ENCODE peak calls at places on chromosomes 7 and 10, in ten cellular contexts. X, N, Z, B, L, R, P, I, Q and U are unnamed samples.

GRCh38 chr7:22664988-22665798 is 61.8 kb upstream of the IL6 start:
- DNase-seq in X (no peak), N (no peak), Z (no peak), B (no peak), L (no peak), R (no peak), P (no peak), I (no peak), Q (no peak), U (peak)

GRCh38 chr7:125661677-125662076 is 732.1 kb upstream of the POT1 start:
- DNase-seq in X (no peak), N (no peak), Z (no peak), B (no peak), L (no peak), R (no peak), P (peak), I (no peak), Q (no peak), U (no peak)

GRCh38 chr10:48470115-48470892 is 134.6 kb downstream of the ARHGAP22 start:
- DNase-seq in X (peak), N (no peak), Z (peak), B (no peak), L (no peak), R (no peak), P (no peak), I (no peak), Q (peak), U (peak)

GRCh38 chr10:119368991-119369869 is 161.9 kb downstream of the GRK5 start:
- DNase-seq in X (no peak), N (no peak), Z (no peak), B (no peak), L (no peak), R (no peak), P (no peak), I (no peak), Q (no peak), U (no peak)

GRCh38 chr10:110867807-110868465 is 3.8 kb upstream of the PDCD4 start:
- DNase-seq in X (no peak), N (no peak), Z (no peak), B (no peak), L (no peak), R (no peak), P (no peak), I (no peak), Q (no peak), U (no peak)

GRCh38 chr7:140506788-140507464 is 27.6 kb upstream of the MKRN1 start:
- DNase-seq in X (peak), N (no peak), Z (peak), B (peak), L (peak), R (no peak), P (peak), I (no peak), Q (peak), U (no peak)

GRCh38 chr7:1884583-1885350 is 214.7 kb downstream of the ELFN1 start:
- DNase-seq in X (no peak), N (no peak), Z (no peak), B (no peak), L (no peak), R (no peak), P (no peak), I (no peak), Q (no peak), U (no peak)

GRCh38 chr7:12888727-12889126 is 201.3 kb downstream of the ARL4A start:
- DNase-seq in X (no peak), N (no peak), Z (no peak), B (no peak), L (no peak), R (no peak), P (no peak), I (no peak), Q (peak), U (no peak)

GRCh38 chr7:130632111-130632510 is 36.4 kb downstream of the COPG2 start:
- DNase-seq in X (no peak), N (no peak), Z (no peak), B (no peak), L (no peak), R (no peak), P (no peak), I (no peak), Q (peak), U (no peak)

GRCh38 chr7:116610210-116610609 is 61.8 kb upstream of the MET start:
- DNase-seq in X (no peak), N (no peak), Z (no peak), B (no peak), L (no peak), R (no peak), P (no peak), I (no peak), Q (peak), U (no peak)

GRCh38 chr7:130365093-130365492 is 15.2 kb upstream of the CPA1 start:
- DNase-seq in X (no peak), N (no peak), Z (no peak), B (no peak), L (no peak), R (no peak), P (no peak), I (no peak), Q (no peak), U (no peak)

GRCh38 chr7:149869291-149869650 is 4.5 kb upstream of the ATP6V0E2 start:
- DNase-seq in X (no peak), N (no peak), Z (no peak), B (no peak), L (no peak), R (no peak), P (no peak), I (no peak), Q (no peak), U (no peak)

GRCh38 chr7:94510582-94511456 is 1.2 kb downstream of the CASD1 start:
- DNase-seq in X (no peak), N (peak), Z (peak), B (peak), L (peak), R (peak), P (peak), I (peak), Q (peak), U (peak)

GRCh38 chr10:124307531-124308350 is 111.0 kb downstream of the OAT start:
- DNase-seq in X (no peak), N (no peak), Z (peak), B (no peak), L (no peak), R (no peak), P (no peak), I (no peak), Q (no peak), U (no peak)

GRCh38 chr7:22444181-22444966 is 55.6 kb downstream of the STEAP1B start:
- DNase-seq in X (no peak), N (no peak), Z (no peak), B (no peak), L (no peak), R (no peak), P (peak), I (no peak), Q (no peak), U (peak)

GRCh38 chr7:11524476-11525398 is 307.3 kb downstream of the THSD7A start:
- DNase-seq in X (no peak), N (no peak), Z (no peak), B (no peak), L (no peak), R (no peak), P (no peak), I (no peak), Q (no peak), U (no peak)

GRCh38 chr10:70493660-70494234 is 15.2 kb downstream of the PALD1 start:
- DNase-seq in X (peak), N (no peak), Z (no peak), B (peak), L (no peak), R (no peak), P (no peak), I (no peak), Q (no peak), U (peak)

GRCh38 chr7:2517678-2518077 is 1.9 kb upstream of the LFNG start:
- DNase-seq in X (no peak), N (no peak), Z (no peak), B (no peak), L (no peak), R (no peak), P (no peak), I (no peak), Q (peak), U (no peak)

GRCh38 chr10:3972460-3973366 is 187.7 kb upstream of the KLF6 start:
- DNase-seq in X (no peak), N (peak), Z (no peak), B (no peak), L (no peak), R (peak), P (no peak), I (no peak), Q (no peak), U (no peak)

GRCh38 chr7:4066626-4067475 is 615.2 kb upstream of the FOXK1 start:
- DNase-seq in X (peak), N (no peak), Z (no peak), B (no peak), L (no peak), R (no peak), P (no peak), I (no peak), Q (no peak), U (no peak)

GRCh38 chr7:158277219-158278141 is 310.1 kb downstream of the PTPRN2 start:
- DNase-seq in X (no peak), N (no peak), Z (peak), B (peak), L (no peak), R (no peak), P (no peak), I (no peak), Q (no peak), U (no peak)

GRCh38 chr7:3028071-3028766 is 15.4 kb downstream of the CARD11 start:
- DNase-seq in X (no peak), N (peak), Z (peak), B (peak), L (no peak), R (no peak), P (no peak), I (no peak), Q (peak), U (peak)

GRCh38 chr7:73449422-73449821 is 15.8 kb downstream of the FZD9 start:
- DNase-seq in X (no peak), N (no peak), Z (no peak), B (no peak), L (no peak), R (no peak), P (no peak), I (no peak), Q (no peak), U (no peak)

GRCh38 chr10:21138769-21139324 is 241.7 kb upstream of the NEBL start:
- DNase-seq in X (no peak), N (no peak), Z (no peak), B (no peak), L (no peak), R (no peak), P (no peak), I (no peak), Q (no peak), U (no peak)

GRCh38 chr7:24637021-24637420 is 63.8 kb downstream of the PALS2 start:
- DNase-seq in X (no peak), N (no peak), Z (no peak), B (no peak), L (no peak), R (no peak), P (no peak), I (no peak), Q (no peak), U (no peak)

GRCh38 chr10:124150189-124150806 is 56.9 kb upstream of the CHST15 start:
- DNase-seq in X (no peak), N (no peak), Z (peak), B (no peak), L (no peak), R (no peak), P (no peak), I (no peak), Q (no peak), U (no peak)

GRCh38 chr10:6068422-6068821 is 6.3 kb upstream of the IL2RA start:
- DNase-seq in X (no peak), N (peak), Z (peak), B (peak), L (no peak), R (peak), P (no peak), I (peak), Q (no peak), U (no peak)

GRCh38 chr7:69746383-69746782 is 148.1 kb downstream of the AUTS2 start:
- DNase-seq in X (no peak), N (no peak), Z (no peak), B (no peak), L (no peak), R (no peak), P (no peak), I (no peak), Q (no peak), U (no peak)

GRCh38 chr10:30505543-30506298 is 71.7 kb downstream of the MAP3K8 start:
- DNase-seq in X (no peak), N (no peak), Z (no peak), B (no peak), L (no peak), R (no peak), P (no peak), I (no peak), Q (no peak), U (no peak)
- H3K27ac ChIP-seq in X (no peak), N (no peak), Z (no peak), B (no peak), L (no peak), R (no peak), P (no peak), I (peak), Q (no peak), U (no peak)

GRCh38 chr10:12264204-12264908 is 68.4 kb downstream of the CDC123 start:
- DNase-seq in X (peak), N (peak), Z (peak), B (peak), L (peak), R (peak), P (peak), I (peak), Q (peak), U (peak)
- H3K27ac ChIP-seq in X (peak), N (no peak), Z (no peak), B (no peak), L (peak), R (no peak), P (no peak), I (peak), Q (peak), U (peak)

GRCh38 chr7:36923831-36924555 is 199.7 kb upstream of the AOAH start:
- DNase-seq in X (no peak), N (no peak), Z (no peak), B (no peak), L (no peak), R (no peak), P (no peak), I (no peak), Q (peak), U (no peak)

GRCh38 chr7:36925207-36925606 is 200.9 kb upstream of the AOAH start:
- DNase-seq in X (no peak), N (no peak), Z (no peak), B (no peak), L (no peak), R (no peak), P (no peak), I (no peak), Q (no peak), U (no peak)

GRCh38 chr7:36931892-36932291 is 207.6 kb upstream of the AOAH start:
- DNase-seq in X (no peak), N (no peak), Z (no peak), B (no peak), L (no peak), R (no peak), P (no peak), I (no peak), Q (no peak), U (no peak)

GRCh38 chr7:36923185-36923584 is 198.9 kb upstream of the AOAH start:
- DNase-seq in X (no peak), N (no peak), Z (no peak), B (no peak), L (no peak), R (no peak), P (no peak), I (no peak), Q (no peak), U (no peak)

DNA sequence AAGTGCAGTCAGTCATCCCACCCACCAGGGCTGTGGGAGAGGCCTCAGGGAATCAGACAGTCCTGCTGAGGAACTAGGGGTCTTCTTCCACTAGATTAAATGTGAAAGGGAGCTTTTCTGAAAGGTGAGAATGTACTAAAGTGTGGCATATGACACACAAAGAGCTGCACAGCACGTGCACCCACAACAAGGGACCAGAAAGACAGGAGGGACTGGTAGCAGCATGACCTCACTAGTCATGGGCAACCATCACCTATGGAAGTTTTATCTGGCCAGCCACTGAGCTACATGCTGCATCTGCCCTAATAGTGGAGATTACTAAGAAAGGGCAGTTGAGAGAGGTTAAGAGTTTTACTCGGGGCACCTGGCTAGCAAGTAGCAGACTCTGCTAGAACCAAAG is 204.4 kb upstream of the AOAH start:
- DNase-seq in X (peak), N (no peak), Z (no peak), B (no peak), L (no peak), R (no peak), P (no peak), I (no peak), Q (no peak), U (no peak)
- H3K27ac ChIP-seq in X (peak), N (no peak), Z (no peak), B (no peak), L (no peak), R (no peak), P (no peak), I (no peak), Q (no peak), U (no peak)

DNA sequence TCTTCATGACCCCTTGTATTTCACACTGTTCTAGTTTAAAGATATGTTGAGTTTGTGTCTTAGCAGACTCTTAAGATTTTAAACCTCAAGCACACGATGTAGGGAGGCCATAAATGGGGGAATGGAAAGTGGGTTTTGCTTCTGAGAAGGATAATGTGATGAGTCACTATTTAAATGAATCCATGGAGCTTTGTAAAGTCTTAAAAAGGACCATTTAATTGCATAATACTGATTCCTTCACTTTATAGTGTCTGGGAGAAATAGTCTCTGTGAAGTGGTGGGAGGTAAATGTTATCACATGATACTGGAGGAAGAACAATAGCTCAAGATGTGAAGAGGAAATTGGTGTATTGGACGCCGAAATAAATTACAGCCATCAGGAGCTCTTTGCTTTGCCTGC is 84.1 kb upstream of the MYO3A start:
- DNase-seq in X (no peak), N (no peak), Z (no peak), B (no peak), L (no peak), R (no peak), P (no peak), I (no peak), Q (no peak), U (no peak)
- H3K27ac ChIP-seq in X (no peak), N (no peak), Z (no peak), B (no peak), L (no peak), R (no peak), P (no peak), I (no peak), Q (no peak), U (no peak)

DNA sequence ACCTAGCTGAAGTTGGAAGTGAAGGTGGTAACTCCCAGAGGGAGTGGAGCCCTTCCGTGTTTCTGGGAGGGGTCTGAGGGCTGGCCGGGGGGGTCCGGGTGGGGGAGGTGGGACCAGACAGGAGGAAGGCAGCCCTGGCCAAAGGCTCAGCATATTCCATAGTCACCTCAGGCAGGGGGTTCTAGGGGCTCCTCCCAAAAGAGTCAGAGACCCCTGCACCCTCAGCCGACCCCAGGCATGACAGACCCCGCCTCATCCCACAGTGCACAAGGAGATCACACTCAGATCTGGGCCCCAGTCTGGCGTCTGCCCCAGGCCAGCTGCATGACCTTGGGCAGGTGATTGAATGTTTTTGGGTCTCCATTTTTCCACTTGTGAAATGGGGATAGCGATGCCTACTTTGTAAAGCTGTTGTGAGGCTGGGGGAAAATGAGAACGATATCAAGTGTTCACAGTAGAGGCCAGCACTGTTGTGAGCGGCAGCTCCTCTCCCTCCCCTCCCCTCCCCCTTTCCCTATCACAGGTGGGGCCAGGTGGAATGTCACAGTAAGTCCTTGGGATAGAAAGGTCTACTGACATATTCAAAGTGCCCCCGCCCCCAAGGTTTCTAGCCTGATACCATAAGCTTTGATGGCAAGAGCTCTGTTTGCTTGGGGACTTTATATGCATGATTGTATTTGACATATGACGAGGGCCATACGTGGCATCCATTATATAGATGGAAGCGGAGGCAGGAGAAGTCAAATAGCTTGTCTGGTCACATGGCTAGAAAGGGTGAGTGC is 33.3 kb downstream of the DNAJB12 start:
- DNase-seq in X (peak), N (no peak), Z (no peak), B (no peak), L (no peak), R (no peak), P (no peak), I (no peak), Q (no peak), U (no peak)
- H3K27ac ChIP-seq in X (peak), N (peak), Z (peak), B (no peak), L (peak), R (peak), P (peak), I (peak), Q (peak), U (peak)

GRCh38 chr10:132293416-132294195 is 14.1 kb downstream of the STK32C start:
- DNase-seq in X (peak), N (no peak), Z (peak), B (peak), L (no peak), R (no peak), P (no peak), I (peak), Q (no peak), U (peak)
- H3K27ac ChIP-seq in X (peak), N (no peak), Z (no peak), B (no peak), L (no peak), R (no peak), P (no peak), I (no peak), Q (no peak), U (no peak)